ENCODE peak calls at places on chromosome 20, in seven cellular contexts. O is SJSA1; G is K562; A is hippocampal formation; W is activated CD4-positive, CD25-positive, alpha-beta regulatory T cell; Z is occipital lobe; B is activated T-cell treated with anti-CD3 and anti-CD28 coated beads for 1 hour. P is an unnamed sample.

GRCh38 chr20:50587291-50587961 is 77.2 kb downstream of the PTPN1 start:
- DNase-seq in Z (no peak), B (no peak), A (no peak), G (no peak), W (no peak), O (no peak), P (no peak)

GRCh38 chr20:39057911-39058310 is 95.8 kb downstream of the DHX35 start:
- DNase-seq in B (no peak), W (no peak), Z (no peak), G (no peak), A (peak), O (no peak), P (no peak)

GRCh38 chr20:1087311-1087710 is 31.1 kb upstream of the PSMF1 start:
- DNase-seq in B (no peak), A (no peak), Z (no peak), O (no peak), G (no peak), W (no peak), P (no peak)

GRCh38 chr20:50149481-50150254 is 3.9 kb downstream of the PEDS1 start:
- DNase-seq in O (no peak), A (no peak), Z (no peak), B (no peak), W (no peak), G (no peak), P (no peak)

GRCh38 chr20:50304883-50305635 is 114.4 kb downstream of the CEBPB start:
- DNase-seq in Z (no peak), O (peak), B (no peak), A (no peak), G (no peak), W (no peak), P (no peak)

GRCh38 chr20:58550661-58551060 is 35.5 kb upstream of the APCDD1L start:
- DNase-seq in O (peak), W (no peak), G (peak), A (no peak), Z (no peak), B (no peak), P (no peak)

GRCh38 chr20:23397961-23398360 is 23.3 kb downstream of the NAPB start:
- DNase-seq in G (no peak), Z (no peak), B (no peak), W (no peak), O (no peak), A (no peak), P (no peak)

GRCh38 chr20:47574616-47575401 is 73.1 kb downstream of the NCOA3 start:
- DNase-seq in Z (no peak), B (no peak), O (no peak), W (no peak), G (peak), A (peak), P (peak)

GRCh38 chr20:44691424-44692423 is 23.4 kb upstream of the CCN5 start:
- DNase-seq in A (no peak), W (no peak), O (no peak), Z (no peak), B (no peak), G (no peak), P (no peak)

GRCh38 chr20:63322923-63323253 is 29.9 kb downstream of the COL20A1 start:
- DNase-seq in W (no peak), B (no peak), G (no peak), O (no peak), A (no peak), Z (no peak), P (no peak)

GRCh38 chr20:62014488-62014775 is 51.2 kb downstream of the TAF4 start:
- DNase-seq in G (no peak), W (no peak), O (no peak), Z (no peak), A (no peak), B (no peak), P (no peak)

GRCh38 chr20:64232794-64233193 is 22.8 kb upstream of the PCMTD2 start:
- DNase-seq in Z (no peak), G (no peak), W (no peak), B (no peak), A (peak), O (no peak), P (no peak)

GRCh38 chr20:62882426-62882825 is 20.8 kb upstream of the TCFL5 start:
- DNase-seq in A (no peak), O (no peak), G (no peak), Z (no peak), B (no peak), W (no peak), P (no peak)

GRCh38 chr20:16007978-16008377 is 565.3 kb downstream of the KIF16B start:
- DNase-seq in G (no peak), A (no peak), B (no peak), Z (no peak), W (no peak), O (no peak), P (peak)

GRCh38 chr20:57708694-57709673 is 831 bp downstream of the PMEPA1 start:
- DNase-seq in O (no peak), B (peak), G (no peak), Z (no peak), A (no peak), W (no peak), P (no peak)

GRCh38 chr20:7113577-7114466 is 346.3 kb downstream of the BMP2 start:
- DNase-seq in B (no peak), G (no peak), A (peak), Z (no peak), O (peak), W (no peak), P (peak)

GRCh38 chr20:62886709-62887058 is 25.1 kb upstream of the TCFL5 start:
- DNase-seq in O (no peak), W (no peak), A (no peak), Z (no peak), G (no peak), B (no peak), P (no peak)

GRCh38 chr20:49951160-49951559 is 15.0 kb downstream of the RNF114 start:
- DNase-seq in W (no peak), Z (no peak), G (no peak), A (no peak), B (no peak), O (no peak), P (no peak)

GRCh38 chr20:50876063-50876685 is 55.1 kb downstream of the ADNP start:
- DNase-seq in Z (no peak), W (no peak), O (no peak), G (no peak), A (no peak), B (no peak), P (no peak)

GRCh38 chr20:22719250-22719649 is 134.9 kb upstream of the FOXA2 start:
- DNase-seq in W (no peak), O (no peak), G (no peak), A (no peak), B (no peak), Z (no peak), P (no peak)

GRCh38 chr20:5642155-5642981 is 107.8 kb upstream of the SHLD1 start:
- DNase-seq in W (no peak), O (no peak), B (no peak), A (no peak), Z (no peak), G (no peak), P (no peak)

GRCh38 chr20:46308258-46309157 is at the start of gene CDH22:
- DNase-seq in Z (peak), A (peak), W (no peak), B (no peak), G (peak), O (no peak), P (peak)

GRCh38 chr20:41380551-41381262 is 14.1 kb upstream of the EMILIN3 start:
- DNase-seq in Z (no peak), O (no peak), W (no peak), B (no peak), G (no peak), A (no peak), P (no peak)

GRCh38 chr20:35461620-35462019 is 6.2 kb downstream of the CEP250 start:
- DNase-seq in A (no peak), G (no peak), B (no peak), O (no peak), W (no peak), Z (no peak), P (no peak)

GRCh38 chr20:24705486-24705885 is 236.1 kb downstream of the SYNDIG1 start:
- DNase-seq in W (no peak), B (no peak), G (no peak), A (no peak), O (no peak), Z (no peak), P (no peak)

GRCh38 chr20:3189561-3190131 is 14.8 kb downstream of the DDRGK1 start:
- DNase-seq in Z (peak), O (no peak), B (no peak), G (no peak), W (no peak), A (no peak), P (no peak)

GRCh38 chr20:59253325-59253724 is 47.1 kb upstream of the EDN3 start:
- DNase-seq in G (no peak), Z (no peak), A (no peak), O (no peak), W (no peak), B (no peak), P (no peak)

GRCh38 chr20:5077761-5078387 is 41.9 kb downstream of the PCNA start:
- DNase-seq in A (no peak), W (no peak), B (no peak), Z (no peak), G (peak), O (no peak), P (no peak)

GRCh38 chr20:53642196-53643030 is 48.8 kb upstream of the ZNF217 start:
- DNase-seq in Z (no peak), O (peak), A (no peak), B (no peak), W (no peak), G (peak), P (no peak)